ENCODE peak calls at places on chromosomes 11 and 22, in five cellular contexts. J, S, Y, H and W are unnamed samples.
A peak's percentile ranks its signal among the peaks of the same experiment; 100 is the strongest.

GRCh38 chr11:130159657-130160459 is at the start of gene ST14:
- DNase-seq in H (no peak), S (no peak), Y (no peak), J (no peak), W (no peak)

GRCh38 chr22:27509132-27509920 is 292.2 kb downstream of the MN1 start:
- DNase-seq in Y (no peak), S (no peak), J (no peak), H (no peak), W (no peak)

GRCh38 chr11:800473-800872 is 2.4 kb upstream of the SLC25A22 start:
- DNase-seq in J (no peak), S (no peak), Y (no peak), H (no peak), W (no peak)

GRCh38 chr11:1659478-1659877 is 29.9 kb downstream of the KRTAP5-5 start:
- DNase-seq in S (no peak), Y (no peak), H (no peak), J (no peak), W (no peak)

GRCh38 chr22:40743740-40744139 is 64.5 kb downstream of the MCHR1 start:
- DNase-seq in H (no peak), J (no peak), Y (no peak), S (no peak), W (no peak)

GRCh38 chr11:60971520-60971919 is at the start of gene CD6:
- DNase-seq in J (no peak), Y (no peak), H (no peak), S (no peak), W (no peak)

GRCh38 chr11:121567988-121568387 is 115.2 kb upstream of the SORL1-AS1 start:
- DNase-seq in J (no peak), S (no peak), Y (no peak), H (no peak), W (no peak)

GRCh38 chr11:110295487-110296225 is 758 bp downstream of the RDX start:
- DNase-seq in S (peak; percentile 39), J (no peak), H (no peak), Y (no peak), W (peak; percentile 21)

GRCh38 chr11:92793189-92793588 is 176.3 kb upstream of the MTNR1B start:
- DNase-seq in S (no peak), H (no peak), Y (no peak), J (no peak), W (no peak)

GRCh38 chr22:21791635-21792625 is 56.3 kb upstream of the YPEL1 start:
- DNase-seq in S (peak; percentile 96), J (no peak), Y (no peak), H (no peak), W (peak; percentile 62)

GRCh38 chr22:32334640-32335365 is 22.9 kb upstream of the RFPL3 start:
- DNase-seq in J (no peak), Y (no peak), S (no peak), H (no peak), W (no peak)

GRCh38 chr11:93686226-93686625 is 24.7 kb downstream of the CEP295 start:
- DNase-seq in S (no peak), H (no peak), Y (no peak), J (no peak), W (no peak)

GRCh38 chr22:49240472-49240871 is 587.2 kb downstream of the BRD1 start:
- DNase-seq in J (no peak), S (no peak), Y (no peak), H (no peak), W (no peak)
- H3K9me3 ChIP-seq in J (no peaks in the 10 kb centered on the region), S (no peaks in the 10 kb centered on the region), Y (no peaks in the 10 kb centered on the region), H (no peaks in the 10 kb centered on the region), W (no peaks in the 10 kb centered on the region)

DNA sequence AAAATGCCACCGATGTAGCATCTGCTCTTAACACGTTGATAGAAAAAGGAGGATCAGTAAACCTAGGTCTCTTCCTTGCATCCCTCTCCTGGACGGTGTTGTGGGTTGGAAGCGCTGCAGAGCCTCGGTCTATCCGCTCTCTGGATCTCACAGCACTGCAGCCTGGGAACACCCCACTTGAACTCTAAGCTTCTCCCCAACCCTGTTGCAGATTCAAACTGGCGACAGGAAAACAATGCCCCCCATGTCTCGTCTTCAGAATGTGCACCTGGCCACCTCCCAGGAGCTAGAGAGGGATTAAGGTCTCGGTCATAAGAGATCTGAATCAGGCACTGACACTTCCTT is 458 bp downstream of the TMEM218 start:
- DNase-seq in H (peak; percentile 21), J (no peak), Y (no peak), S (peak; percentile 17), W (no peak)
- H3K9ac ChIP-seq in H (peak overlapping the region; percentile 82), J (peak overlapping the region; percentile 75), Y (peak overlapping the region; percentile 87), S (peak overlapping the region; percentile 92), W (peak overlapping the region; percentile 72)

GRCh38 chr11:99449345-99449744 is 428.6 kb downstream of the CNTN5 start:
- DNase-seq in Y (no peak), J (no peak), H (no peak), S (no peak), W (no peak)
- TF ChIP-seq SRF in Y (no peak), J (no peak), H (no peak), S (no peak), W (no peak)

GRCh38 chr22:47245286-47245685 is 482.8 kb downstream of the TBC1D22A start:
- DNase-seq in J (no peak), S (no peak), H (no peak), Y (no peak), W (no peak)
- H3K9me3 ChIP-seq in J (peaks cover 69% of the 10 kb centered on the region), S (no peaks in the 10 kb centered on the region), H (no peaks in the 10 kb centered on the region), Y (no peaks in the 10 kb centered on the region), W (no peaks in the 10 kb centered on the region)

GRCh38 chr11:74990941-74991340 is 2.2 kb downstream of the NEU3 start:
- DNase-seq in S (no peak), J (no peak), H (peak; percentile 73), Y (no peak), W (no peak)
- H3K9ac ChIP-seq in S (no peak overlapping the region), J (no peak overlapping the region), H (no peak overlapping the region), Y (no peak overlapping the region), W (no peak overlapping the region)

GRCh38 chr11:132284048-132284447 is 913.6 kb downstream of the NTM start:
- DNase-seq in S (no peak), J (no peak), Y (no peak), H (no peak), W (no peak)

GRCh38 chr11:132284611-132285010 is 914.2 kb downstream of the NTM start:
- DNase-seq in H (no peak), J (no peak), Y (no peak), S (no peak), W (no peak)

DNA sequence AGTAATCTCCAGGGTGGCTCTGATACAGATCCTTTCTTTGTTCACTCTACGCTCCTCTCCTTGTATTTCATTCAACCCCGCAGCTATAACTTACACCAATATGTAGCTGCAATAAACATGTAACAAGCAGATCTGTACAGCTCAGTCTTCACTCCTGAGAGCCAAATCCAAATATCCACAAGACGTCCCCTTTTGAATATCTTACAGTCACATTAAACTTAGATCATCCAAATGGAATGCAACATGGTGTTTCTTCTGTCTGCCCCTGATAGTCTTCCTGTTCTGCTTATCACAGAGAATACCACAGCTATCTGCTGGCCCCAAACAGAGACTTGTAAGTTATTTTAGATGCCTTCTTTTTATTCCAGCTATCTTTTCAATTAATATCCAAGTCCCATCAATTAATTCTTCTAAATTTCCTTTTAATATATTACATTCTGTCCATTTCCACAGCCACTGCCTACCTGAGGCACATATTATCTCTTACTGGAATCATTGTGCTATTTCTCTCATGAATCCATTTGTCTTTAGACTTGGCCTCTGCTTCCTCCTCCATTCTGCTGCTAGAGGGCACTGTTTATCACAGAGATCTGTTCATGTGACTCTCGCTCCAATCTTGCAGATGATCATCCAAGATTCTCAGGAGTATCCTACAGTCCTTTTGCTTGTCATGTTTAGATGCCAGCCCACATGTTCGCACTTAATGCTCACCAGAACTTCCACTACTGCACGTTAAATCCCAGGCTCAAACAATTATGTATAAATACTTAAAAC is 908.6 kb downstream of the NTM start:
- DNase-seq in H (no peak), S (no peak), J (no peak), Y (no peak), W (peak; percentile 4)
- TF ChIP-seq SRF in H (no peak), S (no peak), J (no peak), Y (no peak), W (no peak)

GRCh38 chr22:47342446-47342845 is 580.0 kb downstream of the TBC1D22A start:
- DNase-seq in S (no peak), J (no peak), Y (no peak), H (no peak), W (no peak)

GRCh38 chr22:47341464-47341863 is 579.0 kb downstream of the TBC1D22A start:
- DNase-seq in J (no peak), S (no peak), Y (no peak), H (no peak), W (no peak)

GRCh38 chr22:47343611-47344010 is 581.2 kb downstream of the TBC1D22A start:
- DNase-seq in J (no peak), S (no peak), Y (no peak), H (no peak), W (no peak)

GRCh38 chr22:47344414-47344813 is 582.0 kb downstream of the TBC1D22A start:
- DNase-seq in J (no peak), S (no peak), H (no peak), Y (no peak), W (no peak)

GRCh38 chr22:47340851-47341436 is 578.5 kb downstream of the TBC1D22A start:
- DNase-seq in S (no peak), H (no peak), Y (no peak), J (no peak), W (no peak)
- H3K9me3 ChIP-seq in S (no peaks in the 10 kb centered on the region), H (no peaks in the 10 kb centered on the region), Y (no peaks in the 10 kb centered on the region), J (peaks cover 87% of the 10 kb centered on the region), W (no peaks in the 10 kb centered on the region)